ENCODE peak calls at places on chromosome 1, in nine cellular contexts. E is fibroblast of mammary gland, X is GM23248, U is PC-3, I is iPS-NIHi11, Y is RWPE1, K is sciatic nerve, Z is smooth muscle cell of the brain vasculature, R is NCI-H345. B is an unnamed sample.

GRCh38 chr1:26686795-26687194 is 9.0 kb upstream of the ARID1A start:
- DNase-seq in U (peak), K (no peak), E (no peak), Y (no peak), R (no peak), X (no peak), Z (no peak), I (no peak), B (peak)

GRCh38 chr1:215833936-215834729 is 267.0 kb downstream of the KCTD3 start:
- DNase-seq in Z (no peak), E (peak), U (peak), Y (no peak), X (peak), I (no peak), R (no peak), K (no peak), B (no peak)

GRCh38 chr1:31238986-31239613 is 587 bp downstream of the NKAIN1 start:
- DNase-seq in E (no peak), Z (no peak), I (peak), U (no peak), R (peak), X (peak), K (no peak), Y (no peak), B (no peak)

GRCh38 chr1:33348194-33348593 is 27.3 kb upstream of the A3GALT2 start:
- DNase-seq in Z (no peak), E (peak), Y (no peak), R (no peak), I (no peak), U (peak), X (peak), K (no peak), B (no peak)

GRCh38 chr1:61109910-61110309 is 27.5 kb downstream of the NFIA start:
- DNase-seq in U (no peak), X (no peak), Y (no peak), E (no peak), I (no peak), K (no peak), Z (no peak), R (no peak), B (no peak)

GRCh38 chr1:32695098-32695904 is 7.3 kb downstream of the SYNC start:
- DNase-seq in R (no peak), Z (no peak), I (no peak), K (peak), Y (no peak), X (peak), U (peak), E (peak), B (peak)

GRCh38 chr1:15961492-15961891 is 14.4 kb downstream of the ZBTB17 start:
- DNase-seq in R (no peak), K (no peak), Z (no peak), I (peak), U (no peak), Y (no peak), X (no peak), E (no peak), B (no peak)

GRCh38 chr1:168414914-168415313 is 128.9 kb downstream of the XCL2 start:
- DNase-seq in U (no peak), X (no peak), E (no peak), K (no peak), Y (no peak), I (no peak), Z (no peak), R (no peak), B (no peak)

GRCh38 chr1:44714944-44715571 is 15.9 kb downstream of the RNU5D-1 start:
- DNase-seq in K (no peak), E (peak), Z (no peak), U (peak), X (peak), Y (peak), R (peak), I (peak), B (peak)

GRCh38 chr1:178632619-178633018 is 92.4 kb upstream of the RALGPS2 start:
- DNase-seq in R (no peak), U (peak), Z (no peak), I (no peak), E (peak), Y (peak), X (peak), K (no peak), B (peak)

GRCh38 chr1:67590329-67590728 is 94.7 kb upstream of the GADD45A start:
- DNase-seq in I (peak), E (peak), Z (no peak), U (no peak), X (peak), R (no peak), Y (no peak), K (no peak), B (no peak)

GRCh38 chr1:53693361-53693760 is 45.6 kb downstream of the GLIS1 start:
- DNase-seq in Y (no peak), I (no peak), K (no peak), Z (no peak), X (peak), E (no peak), U (no peak), R (no peak), B (no peak)

GRCh38 chr1:232998646-232999045 is 48.2 kb downstream of the NTPCR start:
- DNase-seq in I (no peak), X (peak), Y (no peak), K (no peak), E (peak), Z (no peak), U (no peak), R (no peak), B (no peak)

GRCh38 chr1:68083686-68084085 is 33.3 kb upstream of the DIRAS3 start:
- DNase-seq in X (no peak), U (no peak), Z (no peak), K (no peak), Y (no peak), R (no peak), E (no peak), I (no peak), B (no peak)

GRCh38 chr1:59142663-59143487 is 154.0 kb upstream of the FGGY start:
- DNase-seq in I (peak), K (no peak), X (peak), Y (peak), E (peak), Z (no peak), R (no peak), U (peak), B (peak)

GRCh38 chr1:30948278-30948677 is 39.7 kb upstream of the SDC3 start:
- DNase-seq in U (no peak), R (no peak), X (no peak), E (no peak), Z (no peak), K (no peak), Y (no peak), I (no peak), B (no peak)